ENCODE peak calls at places on chromosome 4, in four cellular contexts. T, X, M and Y are unnamed samples. For H3K4me1, the result is how much of the 10 kb centered on the place peaks cover.

GRCh38 chr4:169774466-169775445 is 17.0 kb upstream of the HPF1 start:
- DNase-seq in X (no peak), M (peak), T (peak), Y (no peak)

GRCh38 chr4:140557831-140558435 is 10.8 kb downstream of the UCP1 start:
- DNase-seq in X (no peak), T (no peak), M (peak), Y (no peak)

GRCh38 chr4:52643846-52644245 is 15.3 kb downstream of the USP46 start:
- DNase-seq in T (no peak), X (peak), M (peak), Y (peak)

GRCh38 chr4:42281324-42282020 is 115.8 kb upstream of the SHISA3 start:
- DNase-seq in T (no peak), X (no peak), M (no peak), Y (no peak)

GRCh38 chr4:112327950-112328349 is 30.8 kb downstream of the ALPK1 start:
- DNase-seq in X (no peak), M (peak), T (peak), Y (no peak)

GRCh38 chr4:8538703-8539567 is 41.3 kb upstream of the GPR78 start:
- DNase-seq in T (no peak), X (no peak), M (no peak), Y (no peak)

GRCh38 chr4:149897784-149898183 is 82.1 kb upstream of the IQCM start:
- DNase-seq in X (no peak), M (peak), T (no peak), Y (no peak)

GRCh38 chr4:53702334-53703266 is 111.3 kb upstream of the LNX1 start:
- DNase-seq in M (peak), T (peak), X (peak), Y (peak)

GRCh38 chr4:7829687-7830580 is 109.7 kb downstream of the AFAP1 start:
- DNase-seq in M (no peak), T (no peak), X (no peak), Y (no peak)

GRCh38 chr4:8157496-8157895 is 1.1 kb downstream of the ABLIM2 start:
- DNase-seq in X (peak), M (no peak), T (no peak), Y (no peak)

GRCh38 chr4:147843162-147843561 is 111.3 kb downstream of the ARHGAP10 start:
- DNase-seq in X (no peak), M (no peak), T (peak), Y (no peak)

GRCh38 chr4:141352328-141352727 is 131.6 kb downstream of the ZNF330 start:
- DNase-seq in X (no peak), M (no peak), T (no peak), Y (no peak)

GRCh38 chr4:150082241-150082640 is 4.0 kb downstream of the DCLK2 start:
- DNase-seq in T (no peak), M (no peak), X (no peak), Y (no peak)

GRCh38 chr4:188534917-188535316 is 395.7 kb downstream of the TRIML1 start:
- DNase-seq in T (no peak), X (no peak), M (no peak), Y (no peak)

GRCh38 chr4:1746265-1746691 is 25.0 kb downstream of the TACC3 start:
- DNase-seq in T (peak), M (peak), X (peak), Y (no peak)

GRCh38 chr4:4254179-4254578 is 6.2 kb upstream of the TMEM128 start:
- DNase-seq in T (no peak), M (no peak), X (no peak), Y (no peak)

GRCh38 chr4:90293320-90293719 is 166.1 kb downstream of the CCSER1 start:
- DNase-seq in M (peak), X (no peak), T (no peak), Y (no peak)

GRCh38 chr4:165210566-165210965 is 3.2 kb downstream of the KLHL2 start:
- DNase-seq in X (no peak), T (no peak), M (peak), Y (no peak)
- H3K4me1 ChIP-seq in X (under half), T (under half), M (under half), Y (under half)

DNA sequence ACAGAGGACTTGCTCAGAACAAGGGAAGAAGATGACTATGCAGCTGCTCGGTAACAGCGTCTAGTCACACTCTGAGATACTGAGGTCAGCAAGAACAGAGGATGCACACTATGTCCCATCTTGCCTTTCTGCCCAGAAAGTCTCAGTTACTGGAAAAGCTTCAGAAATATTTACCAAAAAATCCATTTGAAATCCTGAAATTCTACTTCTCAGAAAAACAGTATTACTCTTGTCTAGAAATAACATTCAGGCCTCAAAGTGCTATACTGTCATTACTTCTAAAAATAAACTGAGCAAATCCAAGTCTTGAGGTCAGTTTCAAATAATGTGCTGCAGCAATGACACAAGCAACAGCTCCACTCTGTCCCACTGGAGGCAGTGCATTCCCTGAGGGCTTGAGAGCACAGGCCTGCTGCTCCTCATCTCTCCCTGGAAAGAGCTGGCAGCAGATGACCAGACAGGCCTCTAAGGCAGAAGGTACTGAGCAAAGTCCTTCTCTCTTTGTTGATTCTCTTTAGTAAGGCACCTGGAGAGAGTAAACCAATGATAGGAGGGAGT is 76.9 kb downstream of the CAMK2D start:
- DNase-seq in M (peak), T (peak), X (peak), Y (peak)
- H3K4me1 ChIP-seq in M (half or more), T (under half), X (under half), Y (half or more)

GRCh38 chr4:40246547-40246900 is 49.7 kb downstream of the RHOH start:
- DNase-seq in T (no peak), M (no peak), X (no peak), Y (no peak)
- H3K4me1 ChIP-seq in T (under half), M (under half), X (under half), Y (under half)

DNA sequence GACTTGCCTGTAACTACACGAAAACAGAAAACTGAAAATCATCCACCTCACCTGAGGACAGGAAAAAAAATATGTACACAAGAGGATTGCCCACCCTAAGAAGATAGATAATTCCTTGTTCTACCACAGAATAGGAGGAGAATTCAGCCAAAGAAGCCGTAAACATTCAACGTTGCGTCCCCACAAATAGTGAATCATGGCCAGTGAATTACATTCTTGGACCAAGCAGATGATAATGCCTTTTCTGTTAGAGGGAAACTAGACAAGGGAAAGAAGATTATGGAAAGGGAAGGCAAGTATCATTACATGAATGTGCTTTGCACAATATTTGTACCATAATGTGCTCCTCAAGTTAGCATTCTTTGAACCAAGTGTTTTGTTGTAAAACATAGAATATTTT is 95.5 kb upstream of the C1QTNF7 start:
- DNase-seq in T (no peak), X (no peak), M (no peak), Y (no peak)
- H3K4me1 ChIP-seq in T (under half), X (under half), M (under half), Y (under half)

GRCh38 chr4:37101196-37101595 is 143.3 kb upstream of the NWD2 start:
- DNase-seq in M (no peak), X (no peak), T (no peak), Y (no peak)
- H3K4me1 ChIP-seq in M (under half), X (under half), T (under half), Y (under half)

GRCh38 chr4:142416711-142417275 is 429.3 kb downstream of the INPP4B start:
- DNase-seq in T (no peak), X (no peak), M (no peak), Y (no peak)
- H3K4me1 ChIP-seq in T (under half), X (under half), M (under half), Y (under half)

GRCh38 chr4:95524184-95524583 is 24.6 kb downstream of the UNC5C start:
- DNase-seq in T (no peak), X (no peak), M (no peak), Y (no peak)
- H3K4me1 ChIP-seq in T (under half), X (under half), M (under half), Y (under half)

DNA sequence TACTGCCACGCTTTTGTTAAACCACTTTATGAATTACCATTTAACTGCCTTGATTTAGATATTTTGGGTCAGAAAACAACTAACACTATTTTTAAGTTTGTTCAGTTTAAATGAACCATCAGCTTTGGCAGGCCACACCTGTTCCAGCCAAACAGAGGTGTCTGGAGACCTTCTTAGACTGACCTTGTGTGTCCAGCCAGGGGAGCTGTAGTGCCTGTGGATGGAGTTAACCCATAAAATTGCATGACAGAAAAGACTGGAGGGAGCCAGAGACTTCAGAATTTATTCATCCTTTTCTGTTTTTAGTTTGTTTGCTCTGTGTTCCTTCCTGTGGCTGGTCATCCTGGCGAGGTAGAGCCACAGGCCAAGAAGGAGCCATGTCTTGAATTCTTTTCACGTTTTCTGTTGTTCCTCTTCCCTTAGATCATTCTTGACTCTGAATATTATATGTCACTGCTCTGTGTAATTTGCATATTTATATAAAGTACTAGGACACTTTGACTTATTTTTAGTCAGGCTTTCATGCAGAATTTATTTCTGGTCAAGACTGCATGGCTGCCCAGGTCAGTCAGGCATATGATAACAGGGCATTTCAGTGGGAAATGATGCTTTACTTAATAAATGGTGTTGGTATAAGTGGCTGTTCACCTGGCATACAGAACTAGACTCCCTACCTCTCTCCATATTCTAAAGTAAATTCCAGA is 26.7 kb downstream of the HERC3 start:
- DNase-seq in X (no peak), M (no peak), T (no peak), Y (no peak)
- H3K4me1 ChIP-seq in X (under half), M (half or more), T (under half), Y (under half)

GRCh38 chr4:5822617-5823016 is 70.3 kb downstream of the CRMP1 start:
- DNase-seq in T (no peak), M (no peak), X (no peak), Y (no peak)
- H3K4me1 ChIP-seq in T (under half), M (under half), X (under half), Y (under half)